ENCODE peak calls at places on chromosomes 13 and 19, in eight cellular contexts. F, Q, Y, G, X, T, A and E are unnamed samples. For H3K27me3, the result is how much of the 10 kb centered on the place peaks cover.

GRCh38 chr19:31633014-31633413 is 283.8 kb upstream of the TSHZ3 start:
- DNase-seq in F (no peak), A (no peak), X (no peak), G (no peak), Y (no peak), T (no peak), Q (no peak), E (no peak)

GRCh38 chr13:47251771-47252170 is 354.9 kb upstream of the HTR2A start:
- DNase-seq in G (no peak), Y (no peak), F (no peak), Q (no peak), T (no peak), X (no peak), A (no peak), E (no peak)

GRCh38 chr19:33905473-33905936 is 108.8 kb downstream of the KCTD15 start:
- DNase-seq in G (no peak), Q (peak), T (no peak), X (peak), A (no peak), Y (no peak), F (no peak), E (no peak)

GRCh38 chr19:55801416-55801815 is 30.4 kb downstream of the NLRP11 start:
- DNase-seq in A (no peak), Q (no peak), G (no peak), F (no peak), X (no peak), T (no peak), Y (no peak), E (no peak)

GRCh38 chr13:38752726-38753125 is 65.8 kb downstream of the FREM2 start:
- DNase-seq in X (no peak), T (peak), F (no peak), Y (no peak), A (no peak), Q (no peak), G (no peak), E (no peak)

GRCh38 chr13:35343417-35343816 is 133.1 kb downstream of the MAB21L1 start:
- DNase-seq in A (no peak), F (no peak), Y (no peak), Q (no peak), G (no peak), T (no peak), X (no peak), E (no peak)

GRCh38 chr13:53200075-53200474 is 171.5 kb downstream of the OLFM4 start:
- DNase-seq in T (no peak), X (no peak), Q (no peak), F (no peak), Y (no peak), G (no peak), A (no peak), E (no peak)

GRCh38 chr19:43774103-43774939 is 6.5 kb downstream of the KCNN4 start:
- DNase-seq in A (peak), T (no peak), F (peak), Y (no peak), Q (peak), X (peak), G (no peak), E (no peak)

GRCh38 chr13:44819245-44819644 is 170.0 kb downstream of the NUFIP1 start:
- DNase-seq in F (no peak), G (peak), X (peak), T (no peak), Y (no peak), Q (no peak), A (no peak), E (peak)

GRCh38 chr19:52492201-52492960 is 35.1 kb upstream of the ZNF808 start:
- DNase-seq in G (peak), Q (no peak), T (no peak), A (peak), F (peak), Y (peak), X (no peak), E (no peak)

GRCh38 chr13:33270906-33271538 is 14.5 kb downstream of the STARD13 start:
- DNase-seq in F (no peak), T (no peak), Y (no peak), Q (no peak), G (no peak), X (no peak), A (no peak), E (no peak)

GRCh38 chr19:30686252-30686762 is 314.1 kb downstream of the ZNF536 start:
- DNase-seq in Y (no peak), X (no peak), T (peak), G (no peak), F (no peak), A (no peak), Q (no peak), E (no peak)

GRCh38 chr19:9871626-9872338 is 36.7 kb downstream of the PIN1 start:
- DNase-seq in A (no peak), F (no peak), Y (no peak), T (no peak), X (no peak), G (no peak), Q (no peak), E (no peak)

GRCh38 chr19:17487240-17488121 is 17.2 kb downstream of the SLC27A1 start:
- DNase-seq in G (no peak), X (no peak), A (peak), F (no peak), T (no peak), Y (no peak), Q (no peak), E (no peak)
- H3K4me3 ChIP-seq in G (no peak), X (no peak), A (no peak), F (no peak), T (no peak), Y (no peak), Q (no peak), E (no peak)

GRCh38 chr19:49069026-49069425 is 3.5 kb downstream of the KCNA7 start:
- DNase-seq in A (no peak), T (no peak), X (no peak), G (no peak), Q (no peak), Y (no peak), F (no peak), E (no peak)

GRCh38 chr19:49064768-49065611 is at the start of gene NTF4:
- DNase-seq in Q (no peak), T (peak), G (no peak), A (peak), X (no peak), F (no peak), Y (no peak), E (no peak)

GRCh38 chr19:49067554-49067953 is 2.9 kb upstream of the NTF4 start:
- DNase-seq in Y (no peak), F (no peak), T (no peak), X (no peak), G (no peak), Q (no peak), A (no peak), E (no peak)

GRCh38 chr19:49064029-49064629 is 489 bp downstream of the NTF4 start:
- DNase-seq in F (no peak), X (no peak), Q (no peak), A (no peak), Y (no peak), T (no peak), G (no peak), E (no peak)

DNA sequence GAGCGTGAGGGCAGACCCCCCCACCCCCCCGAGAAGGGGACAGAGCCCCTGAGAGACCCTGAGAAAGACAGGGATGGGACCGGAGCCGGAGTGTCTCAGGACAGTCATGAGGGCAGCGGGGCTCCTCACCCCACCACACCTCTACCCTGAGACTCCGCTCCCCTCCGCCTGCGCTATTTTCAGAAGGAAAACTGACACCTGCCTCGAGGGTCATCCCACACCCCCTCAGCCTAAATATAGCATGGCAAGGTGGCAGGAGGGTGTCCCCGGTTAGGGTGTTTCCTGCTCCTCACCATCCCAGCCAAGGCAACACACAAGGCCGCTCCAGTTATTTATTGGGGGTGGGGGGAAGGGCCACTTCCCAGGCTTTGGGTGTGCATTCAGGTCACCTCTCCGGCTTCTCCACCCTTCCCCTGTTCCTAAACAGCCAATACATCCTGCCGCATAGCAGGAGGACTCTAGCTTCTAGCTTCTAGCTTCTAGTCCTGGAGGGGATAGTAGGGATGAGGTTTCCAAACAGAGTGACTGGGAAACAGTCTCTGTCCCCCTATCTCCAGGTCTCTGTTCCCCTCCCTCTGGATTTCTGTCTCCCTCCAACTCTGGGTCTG is 1.4 kb upstream of the NTF4 start:
- DNase-seq in T (no peak), A (no peak), X (no peak), Y (no peak), G (no peak), Q (no peak), F (no peak), E (no peak)
- H3K27me3 ChIP-seq in T (under half), A (under half), X (under half), Y (under half), G (under half), Q (half or more), F (under half), E (under half)

GRCh38 chr13:81987159-81987558 is 1646.2 kb upstream of the SPRY2 start:
- DNase-seq in X (no peak), Y (no peak), G (no peak), T (no peak), Q (no peak), F (no peak), A (no peak), E (no peak)

GRCh38 chr13:81987677-81988357 is 1646.9 kb upstream of the SPRY2 start:
- DNase-seq in F (no peak), G (no peak), Y (no peak), Q (no peak), T (no peak), A (no peak), X (no peak), E (no peak)

GRCh38 chr13:81990652-81991051 is 1649.7 kb upstream of the SPRY2 start:
- DNase-seq in G (no peak), Q (no peak), Y (no peak), A (no peak), F (no peak), X (no peak), T (no peak), E (no peak)

GRCh38 chr13:81986308-81986707 is 1645.4 kb upstream of the SPRY2 start:
- DNase-seq in X (no peak), G (no peak), F (no peak), A (no peak), T (no peak), Y (no peak), Q (no peak), E (no peak)

GRCh38 chr13:81988542-81988941 is 1647.6 kb upstream of the SPRY2 start:
- DNase-seq in Q (no peak), A (no peak), Y (no peak), X (peak), G (no peak), F (no peak), T (no peak), E (no peak)
- H3K27ac ChIP-seq in Q (no peak), A (no peak), Y (no peak), X (no peak), G (no peak), F (no peak), T (no peak), E (no peak)

GRCh38 chr19:45506246-45506990 is 861 bp upstream of the VASP start:
- DNase-seq in A (peak), T (peak), Q (peak), Y (peak), F (peak), G (peak), X (peak), E (peak)

GRCh38 chr19:45505996-45506245 is 1.4 kb upstream of the VASP start:
- DNase-seq in G (no peak), T (no peak), F (no peak), A (no peak), X (no peak), Q (no peak), Y (no peak), E (no peak)

GRCh38 chr19:45503909-45504308 is 3.4 kb upstream of the VASP start:
- DNase-seq in Y (no peak), X (no peak), G (no peak), A (no peak), T (no peak), Q (no peak), F (no peak), E (no peak)

GRCh38 chr19:45506991-45507863 is at the start of gene VASP:
- DNase-seq in Y (peak), T (peak), Q (peak), G (peak), X (peak), A (peak), F (peak), E (no peak)

GRCh38 chr19:45505151-45505995 is 1.9 kb upstream of the VASP start:
- DNase-seq in G (no peak), Y (no peak), Q (no peak), A (no peak), T (no peak), X (no peak), F (no peak), E (no peak)
- H3K4me3 ChIP-seq in G (no peak), Y (no peak), Q (no peak), A (no peak), T (no peak), X (no peak), F (no peak), E (no peak)

GRCh38 chr19:39251081-39251480 is 2.4 kb upstream of the IFNL4 start:
- DNase-seq in X (no peak), Q (no peak), G (no peak), A (no peak), Y (no peak), T (no peak), F (no peak), E (no peak)

GRCh38 chr19:39248806-39249205 is at the start of gene IFNL4:
- DNase-seq in A (no peak), G (no peak), X (no peak), T (no peak), Q (no peak), F (no peak), Y (no peak), E (no peak)

GRCh38 chr19:39253374-39254149 is 4.9 kb upstream of the IFNL4 start:
- DNase-seq in G (no peak), F (no peak), Y (no peak), Q (no peak), T (no peak), A (no peak), X (no peak), E (no peak)

GRCh38 chr19:39254539-39255345 is 6.1 kb upstream of the IFNL4 start:
- DNase-seq in X (no peak), A (no peak), T (no peak), G (no peak), Y (no peak), F (no peak), Q (no peak), E (no peak)

DNA sequence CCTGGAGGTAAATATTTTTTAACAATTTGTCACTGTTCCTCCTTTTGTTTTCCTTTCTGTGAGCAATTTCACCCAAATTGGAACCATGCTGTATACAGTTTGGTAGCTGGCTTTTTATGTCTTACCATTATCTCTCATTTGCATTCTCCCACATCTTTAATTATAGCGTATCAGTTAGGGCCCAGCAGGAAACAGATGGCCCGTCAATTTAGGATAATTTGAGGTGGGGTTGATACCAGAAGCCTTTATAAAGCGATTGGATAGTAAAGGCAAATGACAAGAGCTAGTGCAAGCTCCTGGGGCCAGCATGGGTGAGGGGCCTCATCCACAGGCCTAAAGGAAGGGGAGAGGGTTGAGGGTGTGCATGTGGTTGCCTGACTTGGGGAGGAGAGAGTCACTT is 3.8 kb upstream of the IFNL4 start:
- DNase-seq in F (no peak), Y (no peak), A (no peak), T (no peak), X (no peak), G (no peak), Q (no peak), E (no peak)
- H3K27me3 ChIP-seq in F (under half), Y (under half), A (under half), T (under half), X (under half), G (under half), Q (half or more), E (under half)

GRCh38 chr19:11111117-11111770 is 22.0 kb downstream of the LDLR start:
- DNase-seq in A (no peak), F (no peak), G (no peak), X (no peak), Y (no peak), T (no peak), Q (no peak), E (no peak)

GRCh38 chr19:11111771-11112144 is 22.5 kb downstream of the LDLR start:
- DNase-seq in X (no peak), Y (no peak), G (no peak), F (no peak), A (no peak), Q (no peak), T (no peak), E (no peak)

GRCh38 chr19:11102944-11103343 is 13.7 kb downstream of the LDLR start:
- DNase-seq in T (no peak), Q (no peak), A (no peak), Y (no peak), G (no peak), F (no peak), X (no peak), E (no peak)

GRCh38 chr19:11105014-11105636 is 15.9 kb downstream of the LDLR start:
- DNase-seq in G (no peak), F (no peak), A (no peak), T (no peak), Q (no peak), X (no peak), Y (no peak), E (no peak)

DNA sequence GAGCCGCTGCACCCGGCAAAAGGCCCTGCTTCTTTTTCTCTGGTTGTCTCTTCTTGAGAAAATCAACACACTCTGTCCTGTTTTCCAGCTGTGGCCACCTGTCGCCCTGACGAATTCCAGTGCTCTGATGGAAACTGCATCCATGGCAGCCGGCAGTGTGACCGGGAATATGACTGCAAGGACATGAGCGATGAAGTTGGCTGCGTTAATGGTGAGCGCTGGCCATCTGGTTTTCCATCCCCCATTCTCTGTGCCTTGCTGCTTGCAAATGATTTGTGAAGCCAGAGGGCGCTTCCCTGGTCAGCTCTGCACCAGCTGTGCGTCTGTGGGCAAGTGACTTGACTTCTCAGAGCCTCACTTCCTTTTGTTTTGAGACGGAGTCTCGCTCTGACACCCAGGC is 17.2 kb downstream of the LDLR start:
- DNase-seq in Q (peak), A (no peak), T (no peak), Y (no peak), X (no peak), G (no peak), F (no peak), E (no peak)
- H3K27ac ChIP-seq in Q (peak), A (no peak), T (no peak), Y (no peak), X (no peak), G (no peak), F (no peak), E (no peak)

DNA sequence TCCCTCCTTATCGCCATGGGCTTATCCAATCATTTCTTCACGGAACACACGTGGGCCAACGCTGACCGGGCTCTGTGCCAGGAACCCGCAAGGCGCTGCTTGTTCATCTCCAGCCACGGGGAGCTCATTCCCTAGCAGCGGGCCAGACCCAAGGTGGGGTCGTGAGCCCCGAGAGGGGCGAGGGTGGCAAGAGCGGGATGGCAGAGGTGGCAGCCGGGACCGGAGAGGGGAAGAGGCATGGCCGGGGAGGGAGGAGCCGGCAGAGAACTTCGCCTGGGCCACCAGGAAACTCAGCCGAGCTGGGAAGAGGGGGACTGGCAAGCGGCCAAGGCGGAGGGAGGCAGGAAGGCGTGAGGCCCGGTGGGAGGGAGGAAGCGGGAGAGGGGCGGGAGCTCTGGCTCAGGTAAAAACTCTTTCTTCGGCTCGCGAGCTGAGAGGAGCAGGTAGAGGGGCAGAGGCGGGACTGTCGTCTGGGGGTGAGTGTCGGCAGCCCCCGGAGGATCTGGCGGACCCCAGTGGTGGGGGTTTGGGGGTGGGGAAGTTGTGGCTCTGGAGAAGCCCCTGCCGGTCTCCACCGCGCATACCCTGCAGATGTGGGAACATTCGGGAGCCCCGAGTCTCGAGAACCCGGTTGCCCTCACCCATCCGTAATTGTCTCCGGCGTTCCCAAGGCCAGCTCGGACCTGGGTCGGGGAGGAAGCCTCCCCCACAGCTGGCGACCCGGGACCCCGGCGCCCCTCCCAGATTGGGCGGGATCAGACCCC is at the start of gene B3GNT3:
- DNase-seq in Q (no peak), F (peak), Y (no peak), X (no peak), T (no peak), G (no peak), A (peak), E (no peak)
- H3K4me3 ChIP-seq in Q (no peak), F (peak), Y (no peak), X (peak), T (no peak), G (no peak), A (no peak), E (no peak)

GRCh38 chr19:35861640-35862160 is 5.0 kb downstream of the KIRREL2 start:
- DNase-seq in Y (no peak), T (no peak), X (no peak), Q (no peak), A (no peak), G (no peak), F (no peak), E (no peak)
- H3K27me3 ChIP-seq in Y (under half), T (under half), X (under half), Q (half or more), A (under half), G (under half), F (under half), E (half or more)

DNA sequence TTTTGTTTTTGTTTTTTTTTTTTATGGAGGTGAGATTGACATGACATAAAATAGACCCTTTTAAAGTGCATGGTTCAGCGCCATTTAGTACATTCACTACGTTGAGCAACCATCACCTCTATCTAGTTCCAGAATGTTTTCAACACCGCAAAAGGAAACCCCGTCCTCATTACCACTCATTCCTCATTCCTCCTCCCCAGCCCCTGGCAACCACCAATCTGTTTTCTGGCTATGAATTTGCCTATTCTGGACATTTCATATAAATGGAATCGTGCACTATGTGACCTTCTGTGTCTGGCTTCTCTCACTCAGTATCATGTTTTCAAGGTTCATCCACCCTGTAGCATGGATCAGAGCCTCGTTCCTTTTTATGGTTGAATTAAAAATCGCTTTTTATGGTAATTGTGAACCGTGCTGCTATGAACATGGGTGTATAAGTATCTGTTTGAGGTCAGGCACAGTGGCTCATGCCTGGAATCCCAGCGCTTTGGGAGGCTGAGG is 9.9 kb upstream of the ADGRE5 start:
- DNase-seq in T (no peak), Q (no peak), A (no peak), G (no peak), F (no peak), X (no peak), Y (no peak), E (no peak)
- H3K27ac ChIP-seq in T (no peak), Q (no peak), A (no peak), G (peak), F (no peak), X (no peak), Y (no peak), E (no peak)